ENCODE peak calls at places on chromosomes 7 and 10, in seven cellular contexts. One of them, this sample, is unnamed.
A peak's percentile ranks its signal among the peaks of the same experiment; 100 is the strongest.

GRCh38 chr10:97154789-97155188 is 31.0 kb downstream of the SLIT1 start:
- DNase-seq in uterus: no peak
- DNase-seq in body of pancreas: no peak
- DNase-seq in transverse colon: no peak
- DNase-seq in testis: no peak
- DNase-seq in NB4: peak; percentile 71
- DNase-seq in HCT116: no peak
- DNase-seq in this sample: no peak

GRCh38 chr7:66500087-66500486 is 128.6 kb upstream of the KCTD7 start:
- DNase-seq in uterus: no peak
- DNase-seq in body of pancreas: no peak
- DNase-seq in transverse colon: no peak
- DNase-seq in testis: no peak
- DNase-seq in NB4: no peak
- DNase-seq in HCT116: peak; percentile 18
- DNase-seq in this sample: no peak

GRCh38 chr7:158450476-158451124 is 137.0 kb downstream of the PTPRN2 start:
- DNase-seq in uterus: no peak
- DNase-seq in body of pancreas: no peak
- DNase-seq in transverse colon: no peak
- DNase-seq in testis: no peak
- DNase-seq in NB4: no peak
- DNase-seq in HCT116: no peak
- DNase-seq in this sample: peak; percentile 61

GRCh38 chr7:148402159-148402558 is 188.4 kb upstream of the C7orf33 start:
- DNase-seq in uterus: no peak
- DNase-seq in body of pancreas: no peak
- DNase-seq in transverse colon: no peak
- DNase-seq in testis: no peak
- DNase-seq in NB4: no peak
- DNase-seq in HCT116: no peak
- DNase-seq in this sample: no peak

GRCh38 chr10:87585565-87586514 is 73.8 kb upstream of the PAPSS2 start:
- DNase-seq in uterus: no peak
- DNase-seq in body of pancreas: peak; percentile 31
- DNase-seq in transverse colon: peak; percentile 39
- DNase-seq in testis: no peak
- DNase-seq in NB4: peak; percentile 8
- DNase-seq in HCT116: peak; percentile 70
- DNase-seq in this sample: no peak

GRCh38 chr7:90224204-90224603 is 12.7 kb downstream of the STEAP2 start:
- DNase-seq in uterus: no peak
- DNase-seq in body of pancreas: no peak
- DNase-seq in transverse colon: no peak
- DNase-seq in testis: no peak
- DNase-seq in NB4: no peak
- DNase-seq in HCT116: no peak
- DNase-seq in this sample: no peak

GRCh38 chr7:134758981-134759380 is 20.5 kb upstream of the CALD1 start:
- DNase-seq in uterus: no peak
- DNase-seq in body of pancreas: no peak
- DNase-seq in transverse colon: no peak
- DNase-seq in testis: no peak
- DNase-seq in NB4: no peak
- DNase-seq in HCT116: no peak
- DNase-seq in this sample: no peak

GRCh38 chr10:131453772-131454634 is 142.5 kb upstream of the TCERG1L start:
- DNase-seq in uterus: no peak
- DNase-seq in body of pancreas: peak; percentile 76
- DNase-seq in transverse colon: peak; percentile 25
- DNase-seq in testis: peak; percentile 93
- DNase-seq in NB4: peak; percentile 66
- DNase-seq in HCT116: peak; percentile 21
- DNase-seq in this sample: peak; percentile 59

GRCh38 chr10:64060389-64060788 is 539.2 kb downstream of the REEP3 start:
- DNase-seq in uterus: no peak
- DNase-seq in body of pancreas: no peak
- DNase-seq in transverse colon: no peak
- DNase-seq in testis: no peak
- DNase-seq in NB4: no peak
- DNase-seq in HCT116: no peak
- DNase-seq in this sample: no peak

GRCh38 chr7:159031135-159031701 is 113.4 kb downstream of the VIPR2 start:
- DNase-seq in uterus: peak; percentile 52
- DNase-seq in body of pancreas: peak; percentile 29
- DNase-seq in transverse colon: peak; percentile 11
- DNase-seq in testis: peak; percentile 51
- DNase-seq in NB4: peak; percentile 20
- DNase-seq in HCT116: no peak
- DNase-seq in this sample: no peak

GRCh38 chr7:9945131-9945530 is 1028.5 kb upstream of the PHF14 start:
- DNase-seq in uterus: no peak
- DNase-seq in body of pancreas: no peak
- DNase-seq in transverse colon: no peak
- DNase-seq in testis: no peak
- DNase-seq in NB4: no peak
- DNase-seq in HCT116: no peak
- DNase-seq in this sample: no peak

GRCh38 chr7:43011879-43012278 is 79.7 kb downstream of the MRPL32 start:
- DNase-seq in uterus: no peak
- DNase-seq in body of pancreas: no peak
- DNase-seq in transverse colon: no peak
- DNase-seq in testis: no peak
- DNase-seq in NB4: no peak
- DNase-seq in HCT116: no peak
- DNase-seq in this sample: no peak

GRCh38 chr7:2632717-2633537 is 1.1 kb downstream of the TTYH3 start:
- DNase-seq in uterus: peak; percentile 65
- DNase-seq in body of pancreas: peak; percentile 73
- DNase-seq in transverse colon: peak; percentile 65
- DNase-seq in testis: peak; percentile 56
- DNase-seq in NB4: peak; percentile 94
- DNase-seq in HCT116: peak; percentile 6
- DNase-seq in this sample: peak; percentile 92

GRCh38 chr7:69932034-69932628 is 333.9 kb downstream of the AUTS2 start:
- DNase-seq in uterus: peak; percentile 24
- DNase-seq in body of pancreas: peak; percentile 32
- DNase-seq in transverse colon: no peak
- DNase-seq in testis: peak; percentile 54
- DNase-seq in NB4: peak; percentile 54
- DNase-seq in HCT116: no peak
- DNase-seq in this sample: no peak

GRCh38 chr7:94907420-94908203 is at the start of gene PPP1R9A:
- DNase-seq in uterus: peak; percentile 27
- DNase-seq in body of pancreas: peak; percentile 80
- DNase-seq in transverse colon: peak; percentile 61
- DNase-seq in testis: peak; percentile 60
- DNase-seq in NB4: no peak
- DNase-seq in HCT116: peak; percentile 21
- DNase-seq in this sample: no peak

GRCh38 chr7:112207106-112207592 is 654 bp downstream of the ZNF277 start:
- DNase-seq in uterus: peak; percentile 30
- DNase-seq in body of pancreas: no peak
- DNase-seq in transverse colon: no peak
- DNase-seq in testis: peak; percentile 26
- DNase-seq in NB4: peak; percentile 35
- DNase-seq in HCT116: no peak
- DNase-seq in this sample: no peak

GRCh38 chr7:117350027-117350426 is 27.2 kb upstream of the WNT2 start:
- DNase-seq in uterus: no peak
- DNase-seq in body of pancreas: no peak
- DNase-seq in transverse colon: no peak
- DNase-seq in testis: no peak
- DNase-seq in NB4: no peak
- DNase-seq in HCT116: peak; percentile 26
- DNase-seq in this sample: no peak

GRCh38 chr10:5948999-5949759 is 28.2 kb downstream of the IL15RA start:
- DNase-seq in uterus: peak; percentile 79
- DNase-seq in body of pancreas: peak; percentile 66
- DNase-seq in transverse colon: peak; percentile 64
- DNase-seq in testis: peak; percentile 78
- DNase-seq in NB4: peak; percentile 45
- DNase-seq in HCT116: peak; percentile 32
- DNase-seq in this sample: no peak

GRCh38 chr10:96600337-96600736 is 13.5 kb upstream of the TM9SF3 start:
- DNase-seq in uterus: no peak
- DNase-seq in body of pancreas: no peak
- DNase-seq in transverse colon: peak; percentile 71
- DNase-seq in testis: no peak
- DNase-seq in NB4: no peak
- DNase-seq in HCT116: no peak
- DNase-seq in this sample: no peak

GRCh38 chr10:129122846-129123245 is 344.2 kb upstream of the MGMT start:
- DNase-seq in uterus: no peak
- DNase-seq in body of pancreas: no peak
- DNase-seq in transverse colon: no peak
- DNase-seq in testis: no peak
- DNase-seq in NB4: no peak
- DNase-seq in HCT116: no peak
- DNase-seq in this sample: no peak

GRCh38 chr10:25815236-25815635 is 118.8 kb upstream of the MYO3A start:
- DNase-seq in uterus: no peak
- DNase-seq in body of pancreas: no peak
- DNase-seq in transverse colon: no peak
- DNase-seq in testis: no peak
- DNase-seq in NB4: no peak
- DNase-seq in HCT116: no peak
- DNase-seq in this sample: no peak

GRCh38 chr7:36390199-36391090 is 783 bp downstream of the ANLN start:
- DNase-seq in uterus: peak; percentile 31
- DNase-seq in body of pancreas: peak; percentile 75
- DNase-seq in transverse colon: peak; percentile 85
- DNase-seq in testis: peak; percentile 60
- DNase-seq in NB4: peak; percentile 90
- DNase-seq in HCT116: peak; percentile 56
- DNase-seq in this sample: peak; percentile 94

GRCh38 chr7:107643938-107644703 is 16.5 kb upstream of the SLC26A4 start:
- DNase-seq in uterus: peak; percentile 51
- DNase-seq in body of pancreas: no peak
- DNase-seq in transverse colon: no peak
- DNase-seq in testis: no peak
- DNase-seq in NB4: no peak
- DNase-seq in HCT116: no peak
- DNase-seq in this sample: no peak

GRCh38 chr10:74021248-74022055 is 23.5 kb downstream of the VCL start:
- DNase-seq in uterus: no peak
- DNase-seq in body of pancreas: no peak
- DNase-seq in transverse colon: no peak
- DNase-seq in testis: no peak
- DNase-seq in NB4: peak; percentile 28
- DNase-seq in HCT116: no peak
- DNase-seq in this sample: no peak

GRCh38 chr7:55192718-55193117 is 172.4 kb upstream of the LANCL2 start:
- DNase-seq in uterus: no peak
- DNase-seq in body of pancreas: no peak
- DNase-seq in transverse colon: no peak
- DNase-seq in testis: no peak
- DNase-seq in NB4: no peak
- DNase-seq in HCT116: no peak
- DNase-seq in this sample: no peak

GRCh38 chr10:86265236-86265876 is 101.2 kb downstream of the GRID1 start:
- DNase-seq in uterus: peak; percentile 8
- DNase-seq in body of pancreas: no peak
- DNase-seq in transverse colon: no peak
- DNase-seq in testis: no peak
- DNase-seq in NB4: no peak
- DNase-seq in HCT116: no peak
- DNase-seq in this sample: peak; percentile 53

GRCh38 chr10:100506596-100507356 is 12.9 kb downstream of the SEC31B start:
- DNase-seq in uterus: no peak
- DNase-seq in body of pancreas: no peak
- DNase-seq in transverse colon: no peak
- DNase-seq in testis: no peak
- DNase-seq in NB4: peak; percentile 38
- DNase-seq in HCT116: no peak
- DNase-seq in this sample: no peak

GRCh38 chr10:121865554-121865953 is 62.3 kb downstream of the ATE1 start:
- DNase-seq in uterus: no peak
- DNase-seq in body of pancreas: no peak
- DNase-seq in transverse colon: no peak
- DNase-seq in testis: no peak
- DNase-seq in NB4: no peak
- DNase-seq in HCT116: no peak
- DNase-seq in this sample: no peak
- TF ChIP-seq POLR2A in uterus: no peak
- TF ChIP-seq POLR2A in body of pancreas: no peak
- TF ChIP-seq POLR2A in transverse colon: no peak
- TF ChIP-seq POLR2A in testis: no peak
- TF ChIP-seq POLR2A in NB4: no peak
- TF ChIP-seq POLR2A in HCT116: no peak
- TF ChIP-seq POLR2A in this sample: no peak

GRCh38 chr7:47537716-47538640 is 43.9 kb downstream of the TNS3 start:
- DNase-seq in uterus: no peak
- DNase-seq in body of pancreas: no peak
- DNase-seq in transverse colon: no peak
- DNase-seq in testis: no peak
- DNase-seq in NB4: no peak
- DNase-seq in HCT116: no peak
- DNase-seq in this sample: no peak
- H3K4me3 ChIP-seq in uterus: peak overlapping the region; percentile 42
- H3K4me3 ChIP-seq in body of pancreas: no peak overlapping the region
- H3K4me3 ChIP-seq in transverse colon: peak overlapping the region; percentile 47
- H3K4me3 ChIP-seq in testis: peak overlapping the region; percentile 29
- H3K4me3 ChIP-seq in NB4: no peak overlapping the region
- H3K4me3 ChIP-seq in HCT116: no peak overlapping the region
- H3K4me3 ChIP-seq in this sample: no peak overlapping the region

DNA sequence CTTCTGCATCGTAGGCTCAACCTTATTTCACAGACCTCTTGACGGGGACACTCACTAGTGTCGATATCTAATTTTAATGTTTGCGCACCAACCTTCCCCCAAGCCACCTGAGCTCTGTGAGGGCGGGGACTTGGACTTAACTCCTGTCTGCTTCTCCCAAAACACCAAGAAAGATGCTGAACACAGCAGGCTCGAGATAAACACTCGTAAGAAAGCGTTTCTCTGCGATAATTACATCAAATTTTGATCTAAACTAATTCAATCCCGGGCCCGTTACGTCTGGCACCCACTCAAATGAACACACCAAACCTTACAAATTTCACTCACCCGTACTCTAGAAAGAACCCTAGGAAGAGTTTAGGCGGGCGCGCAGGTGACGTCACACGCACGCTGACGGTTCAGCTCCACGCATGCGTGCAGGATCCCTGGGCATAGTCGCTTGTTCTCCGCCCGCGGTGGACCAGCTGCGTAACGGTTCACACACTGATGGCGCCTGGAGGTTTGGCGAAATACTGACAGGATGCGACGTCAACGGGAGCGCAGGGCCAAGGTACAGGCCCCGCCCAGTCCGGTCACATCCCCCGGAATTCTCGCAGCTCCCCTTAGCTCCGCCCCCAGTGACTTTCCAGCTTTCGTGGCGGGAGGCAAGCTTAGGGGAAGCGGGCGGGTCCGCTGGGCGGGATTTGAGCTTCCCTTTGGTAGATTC is at the start of gene POT1:
- DNase-seq in uterus: peak; percentile 99
- DNase-seq in body of pancreas: peak; percentile 98
- DNase-seq in transverse colon: peak; percentile 97
- DNase-seq in testis: peak; percentile 99
- DNase-seq in NB4: peak; percentile 100
- DNase-seq in HCT116: peak; percentile 99
- DNase-seq in this sample: peak; percentile 98
- TF ChIP-seq POLR2A in uterus: peak; percentile 45
- TF ChIP-seq POLR2A in body of pancreas: peak; percentile 47
- TF ChIP-seq POLR2A in transverse colon: peak; percentile 24
- TF ChIP-seq POLR2A in testis: no peak
- TF ChIP-seq POLR2A in NB4: peak; percentile 76
- TF ChIP-seq POLR2A in HCT116: peak; percentile 40
- TF ChIP-seq POLR2A in this sample: no peak

GRCh38 chr7:30459591-30460245 is 18.9 kb downstream of the NOD1 start:
- DNase-seq in uterus: peak; percentile 89
- DNase-seq in body of pancreas: peak; percentile 45
- DNase-seq in transverse colon: peak; percentile 74
- DNase-seq in testis: peak; percentile 78
- DNase-seq in NB4: peak; percentile 65
- DNase-seq in HCT116: no peak
- DNase-seq in this sample: no peak
- H3K4me3 ChIP-seq in uterus: no peak overlapping the region
- H3K4me3 ChIP-seq in body of pancreas: no peak overlapping the region
- H3K4me3 ChIP-seq in transverse colon: no peak overlapping the region
- H3K4me3 ChIP-seq in testis: no peak overlapping the region
- H3K4me3 ChIP-seq in NB4: peak overlapping the region; percentile 7
- H3K4me3 ChIP-seq in HCT116: no peak overlapping the region
- H3K4me3 ChIP-seq in this sample: no peak overlapping the region